ENCODE peak calls at places on chromosomes 3 and 15, in five cellular contexts. N, I, A, P and U are unnamed samples.

GRCh38 chr3:51796859-51797258 is 17.8 kb upstream of the IQCF6 start:
- DNase-seq in I (no peak), N (no peak), P (no peak), A (no peak), U (no peak)

GRCh38 chr3:166322394-166322793 is 485.2 kb upstream of the BCHE start:
- DNase-seq in A (no peak), P (no peak), N (no peak), I (no peak), U (no peak)

GRCh38 chr3:123193448-123194101 is 8.2 kb upstream of the SEC22A start:
- DNase-seq in P (no peak), A (no peak), N (no peak), I (no peak), U (no peak)

GRCh38 chr3:196499061-196499460 is 4.5 kb downstream of the RNF168 start:
- DNase-seq in N (peak; percentile 88), I (no peak), P (no peak), A (no peak), U (no peak)

GRCh38 chr3:43695443-43695842 is 4.7 kb downstream of the ABHD5 start:
- DNase-seq in A (no peak), P (no peak), I (no peak), N (peak; percentile 67), U (no peak)

GRCh38 chr3:116630494-116630893 is 79.1 kb upstream of the TUSC7 start:
- DNase-seq in I (no peak), P (no peak), N (no peak), A (no peak), U (no peak)

GRCh38 chr3:190265795-190266194 is 56.5 kb downstream of the CLDN1 start:
- DNase-seq in A (peak; percentile 15), P (no peak), I (no peak), N (peak; percentile 31), U (no peak)

GRCh38 chr3:149199474-149199873 is 22.2 kb downstream of the CP start:
- DNase-seq in P (no peak), A (no peak), N (no peak), I (no peak), U (no peak)

GRCh38 chr3:120649735-120650705 is 32.0 kb downstream of the HGD start:
- DNase-seq in N (no peak), P (no peak), A (no peak), I (no peak), U (no peak)

GRCh38 chr3:185153861-185154629 is 1.2 kb upstream of the C3orf70 start:
- DNase-seq in I (no peak), N (no peak), P (no peak), A (no peak), U (no peak)

GRCh38 chr15:89899303-89899946 is 5.6 kb upstream of the AP3S2 start:
- DNase-seq in P (no peak), I (no peak), A (no peak), N (no peak), U (no peak)

GRCh38 chr3:120419797-120420196 is 31.0 kb downstream of the FSTL1 start:
- DNase-seq in A (no peak), I (no peak), N (no peak), P (no peak), U (no peak)

GRCh38 chr3:111538687-111539086 is 3.3 kb upstream of the CD96 start:
- DNase-seq in A (no peak), I (no peak), N (peak; percentile 53), P (no peak), U (no peak)

GRCh38 chr3:11563749-11564148 is 80.0 kb downstream of the VGLL4 start:
- DNase-seq in P (no peak), N (no peak), I (no peak), A (no peak), U (no peak)

GRCh38 chr15:82952156-82953081 is at the start of gene HOMER2:
- DNase-seq in P (no peak), A (peak; percentile 94), I (peak; percentile 93), N (peak; percentile 69), U (peak; percentile 50)

GRCh38 chr15:91694829-91695205 is 158.7 kb upstream of the SLCO3A1 start:
- DNase-seq in N (peak; percentile 83), I (no peak), A (peak; percentile 28), P (no peak), U (peak; percentile 45)

GRCh38 chr3:191139771-191140170 is 59.3 kb upstream of the OSTN start:
- DNase-seq in N (peak; percentile 44), I (no peak), P (no peak), A (no peak), U (no peak)

GRCh38 chr3:39180546-39181346 is 11.6 kb downstream of the XIRP1 start:
- DNase-seq in I (peak; percentile 97), A (peak; percentile 98), N (peak; percentile 96), P (peak; percentile 87), U (peak; percentile 93)

GRCh38 chr3:128455116-128455515 is 11.6 kb downstream of the DNAJB8 start:
- DNase-seq in P (no peak), I (no peak), A (no peak), N (no peak), U (no peak)

GRCh38 chr3:141323936-141324704 is 44.2 kb upstream of the ZBTB38 start:
- DNase-seq in P (no peak), I (no peak), A (no peak), N (no peak), U (no peak)

GRCh38 chr3:126348308-126348920 is 8.8 kb downstream of the KLF15 start:
- DNase-seq in P (no peak), N (peak; percentile 38), I (no peak), A (no peak), U (no peak)

GRCh38 chr3:59386165-59386564 is 336.3 kb upstream of the CFAP20DC start:
- DNase-seq in N (peak; percentile 24), I (no peak), P (no peak), A (no peak), U (no peak)

GRCh38 chr3:102180291-102180931 is 254.4 kb upstream of the ZPLD1 start:
- DNase-seq in A (no peak), P (no peak), N (peak; percentile 91), I (no peak), U (no peak)

GRCh38 chr15:71883447-71883846 is 73.1 kb downstream of the NR2E3 start:
- DNase-seq in I (no peak), P (no peak), N (no peak), A (no peak), U (no peak)

GRCh38 chr15:81939604-81940440 is 106.0 kb downstream of the MEX3B start:
- DNase-seq in I (no peak), A (peak; percentile 11), P (no peak), N (peak; percentile 20), U (no peak)

GRCh38 chr3:172387728-172388127 is 60.5 kb downstream of the GHSR start:
- DNase-seq in A (no peak), N (no peak), I (no peak), P (no peak), U (no peak)
- H3K4me3 ChIP-seq in A (no peak overlapping the region), N (no peak overlapping the region), I (no peak overlapping the region), P (no peak overlapping the region), U (no peak overlapping the region)

GRCh38 chr3:103672346-103672745 is 1237.5 kb downstream of the ZPLD1 start:
- DNase-seq in P (no peak), A (no peak), I (no peak), N (no peak), U (no peak)
- H3K9me3 ChIP-seq in P (no peaks in the 10 kb centered on the region), A (no peaks in the 10 kb centered on the region), I (no peaks in the 10 kb centered on the region), N (no peaks in the 10 kb centered on the region), U (no peaks in the 10 kb centered on the region)

GRCh38 chr3:72624656-72625055 is 223.6 kb downstream of the SHQ1 start:
- DNase-seq in P (no peak), N (no peak), I (no peak), A (no peak), U (no peak)
- H3K4me1 ChIP-seq in P (peaks cover 7% of the 10 kb centered on the region), N (peaks cover 13% of the 10 kb centered on the region), I (no peaks in the 10 kb centered on the region), A (no peaks in the 10 kb centered on the region), U (peaks cover 3% of the 10 kb centered on the region)

DNA sequence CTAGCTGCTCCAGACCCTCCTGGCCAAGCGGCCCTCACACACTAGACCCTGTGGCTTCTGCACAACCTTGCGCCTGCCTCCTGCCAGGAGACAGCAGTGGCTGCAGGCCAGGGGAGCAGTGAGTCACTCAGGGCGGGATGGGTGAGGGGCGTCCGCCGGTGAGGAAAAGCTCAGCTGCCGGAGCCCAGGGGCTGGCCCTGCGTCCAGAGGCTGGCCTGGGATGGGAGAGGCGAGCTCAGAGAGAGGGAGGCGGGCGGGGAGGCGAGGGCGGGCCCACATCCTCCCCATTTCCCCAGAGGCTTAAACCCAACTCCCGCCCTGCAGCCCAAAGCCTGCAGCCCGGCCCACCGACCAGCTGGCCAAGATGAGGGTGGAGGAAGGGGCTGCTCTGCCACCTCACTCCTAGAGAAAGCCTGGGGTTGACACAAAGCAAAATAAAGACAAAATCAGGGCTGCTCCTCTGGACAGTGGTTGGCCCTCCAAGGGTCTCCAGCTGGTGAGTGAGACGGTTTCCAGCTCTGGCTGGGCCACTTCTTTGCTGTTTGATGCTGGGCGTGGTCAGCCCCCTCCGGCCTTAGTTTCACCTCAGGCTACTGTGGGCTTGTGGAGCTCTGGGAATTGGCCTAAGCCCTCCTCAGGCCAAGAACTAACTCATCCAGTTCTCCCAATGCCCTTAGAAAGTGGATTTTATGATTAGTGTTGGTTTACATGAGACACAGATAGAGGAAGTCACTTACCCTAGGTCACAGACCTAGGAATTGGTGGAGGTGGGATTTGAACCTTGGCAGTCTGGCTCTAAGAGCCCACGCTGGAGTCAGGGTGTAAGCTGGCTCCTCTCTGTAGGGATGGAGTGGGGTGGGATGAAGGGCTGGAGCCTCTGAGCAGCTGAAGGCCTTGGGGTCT is 50.6 kb downstream of the IQSEC1 start:
- DNase-seq in N (peak; percentile 75), P (no peak), A (peak; percentile 70), I (peak; percentile 84), U (peak; percentile 51)
- H3K4me3 ChIP-seq in N (no peak overlapping the region), P (no peak overlapping the region), A (no peak overlapping the region), I (no peak overlapping the region), U (no peak overlapping the region)

GRCh38 chr15:87712211-87712610 is 544.3 kb downstream of the NTRK3 start:
- DNase-seq in P (no peak), A (no peak), N (no peak), I (no peak), U (no peak)
- H3K9me3 ChIP-seq in P (no peaks in the 10 kb centered on the region), A (no peaks in the 10 kb centered on the region), N (no peaks in the 10 kb centered on the region), I (no peaks in the 10 kb centered on the region), U (peaks cover 2% of the 10 kb centered on the region)

GRCh38 chr15:52118969-52119749 is 6.6 kb upstream of the BCL2L10 start:
- DNase-seq in I (no peak), N (no peak), P (no peak), A (no peak), U (no peak)

GRCh38 chr15:52120488-52120887 is 7.9 kb upstream of the BCL2L10 start:
- DNase-seq in A (no peak), P (no peak), N (no peak), I (no peak), U (no peak)

GRCh38 chr15:52115598-52116427 is 3.2 kb upstream of the BCL2L10 start:
- DNase-seq in I (no peak), A (peak; percentile 62), N (no peak), P (no peak), U (no peak)

GRCh38 chr15:52114656-52115055 is 2.1 kb upstream of the BCL2L10 start:
- DNase-seq in A (no peak), N (no peak), I (no peak), P (no peak), U (no peak)

GRCh38 chr15:52117549-52117948 is 5.0 kb upstream of the BCL2L10 start:
- DNase-seq in I (no peak), N (no peak), P (no peak), A (no peak), U (no peak)
- H3K4me1 ChIP-seq in I (peaks cover 27% of the 10 kb centered on the region), N (no peaks in the 10 kb centered on the region), P (no peaks in the 10 kb centered on the region), A (peaks cover 33% of the 10 kb centered on the region), U (peaks cover under 1% of the 10 kb centered on the region)